ENCODE peak calls at places on chromosomes 11 and 22, in seven cellular contexts. T, I, A, H, J, P and X are unnamed samples.
A peak's percentile ranks its signal among the peaks of the same experiment; 100 is the strongest.

GRCh38 chr11:105399505-105399904 is 210.4 kb upstream of the GRIA4 start:
- DNase-seq in H (no peak), P (no peak), A (no peak), T (no peak), I (no peak), J (no peak), X (no peak)

GRCh38 chr22:25782831-25783230 is 40.8 kb downstream of the MYO18B start:
- DNase-seq in P (no peak), T (no peak), A (no peak), J (no peak), I (no peak), H (no peak), X (no peak)

GRCh38 chr11:83206771-83207413 is 13.4 kb downstream of the ANKRD42 start:
- DNase-seq in P (no peak), T (no peak), I (no peak), H (no peak), J (no peak), A (no peak), X (no peak)

GRCh38 chr11:12729941-12730340 is 55.7 kb downstream of the TEAD1 start:
- DNase-seq in J (no peak), P (no peak), A (no peak), I (no peak), H (no peak), T (no peak), X (no peak)

GRCh38 chr11:107018902-107019493 is 722 bp upstream of the GUCY1A2 start:
- DNase-seq in J (peak; percentile 77), P (peak; percentile 78), T (no peak), H (no peak), I (peak; percentile 70), A (peak; percentile 73), X (no peak)

GRCh38 chr11:57410287-57410686 is 16.6 kb downstream of the SLC43A3 start:
- DNase-seq in I (no peak), J (no peak), A (no peak), T (no peak), H (no peak), P (no peak), X (no peak)

GRCh38 chr11:125070699-125071254 is 7.7 kb downstream of the SLC37A2 start:
- DNase-seq in I (peak; percentile 32), A (peak; percentile 76), J (peak; percentile 51), P (peak; percentile 90), H (peak; percentile 39), T (no peak), X (no peak)

GRCh38 chr22:33476716-33477115 is 418.5 kb upstream of the SYN3 start:
- DNase-seq in A (no peak), I (no peak), P (no peak), T (no peak), J (peak; percentile 19), H (no peak), X (no peak)

GRCh38 chr11:134544095-134544815 is 132.2 kb upstream of the B3GAT1 start:
- DNase-seq in H (no peak), J (peak; percentile 11), A (peak; percentile 42), P (no peak), I (no peak), T (no peak), X (no peak)

GRCh38 chr11:86916330-86916729 is 38.9 kb downstream of the FZD4 start:
- DNase-seq in A (no peak), J (no peak), I (no peak), H (peak; percentile 10), T (no peak), P (no peak), X (no peak)

GRCh38 chr11:9214765-9215164 is 50.4 kb downstream of the DENND5A start:
- DNase-seq in P (no peak), A (no peak), T (no peak), H (peak; percentile 18), I (no peak), J (no peak), X (no peak)

GRCh38 chr22:43381693-43382092 is 30.1 kb upstream of the MPPED1 start:
- DNase-seq in H (no peak), J (no peak), I (no peak), A (no peak), P (no peak), T (no peak), X (no peak)

GRCh38 chr11:116281173-116282160 is 491.3 kb downstream of the BUD13 start:
- DNase-seq in J (no peak), H (no peak), A (no peak), P (no peak), T (no peak), I (no peak), X (no peak)

GRCh38 chr11:116874251-116874650 is 36.8 kb upstream of the APOA1 start:
- DNase-seq in P (no peak), A (no peak), I (peak; percentile 58), H (no peak), T (no peak), J (no peak), X (no peak)

GRCh38 chr11:4368286-4368685 is at the start of gene OR52B4:
- DNase-seq in J (no peak), H (no peak), T (no peak), P (no peak), A (no peak), I (no peak), X (no peak)

GRCh38 chr11:125073616-125074483 is 10.7 kb downstream of the SLC37A2 start:
- DNase-seq in T (no peak), I (no peak), P (peak; percentile 76), A (peak; percentile 34), J (no peak), H (no peak), X (no peak)

GRCh38 chr11:27354359-27354965 is 8.6 kb downstream of the CCDC34 start:
- DNase-seq in I (peak; percentile 47), P (no peak), T (no peak), H (no peak), J (no peak), A (no peak), X (no peak)

GRCh38 chr11:120909676-120910215 is 114.2 kb upstream of the TBCEL start:
- DNase-seq in H (no peak), T (no peak), J (no peak), I (no peak), A (no peak), P (no peak), X (no peak)

GRCh38 chr11:11171854-11172253 is 181.2 kb downstream of the CSNK2A3 start:
- DNase-seq in I (no peak), J (no peak), H (no peak), T (no peak), A (no peak), P (no peak), X (no peak)

GRCh38 chr22:43263645-43264514 is 76.9 kb upstream of the TTLL12 start:
- DNase-seq in T (no peak), P (peak; percentile 88), I (peak; percentile 37), H (peak; percentile 48), A (peak; percentile 61), J (peak; percentile 50), X (no peak)

GRCh38 chr22:29813563-29813962 is 24.5 kb downstream of the ASCC2 start:
- DNase-seq in I (no peak), T (no peak), A (no peak), P (no peak), H (peak; percentile 7), J (no peak), X (no peak)
- H3K4me1 ChIP-seq in I (peaks cover 8% of the 10 kb centered on the region), T (no peaks in the 10 kb centered on the region), A (no peaks in the 10 kb centered on the region), P (no peaks in the 10 kb centered on the region), H (no peaks in the 10 kb centered on the region), J (peaks cover 6% of the 10 kb centered on the region), X (peaks cover 17% of the 10 kb centered on the region)

GRCh38 chr11:46378296-46378695 is 3.2 kb upstream of the MDK start:
- DNase-seq in A (no peak), I (no peak), H (no peak), P (peak; percentile 73), T (no peak), J (no peak), X (no peak)
- H3K27ac ChIP-seq in A (no peak overlapping the region), I (no peak overlapping the region), H (no peak overlapping the region), P (no peak overlapping the region), T (no peak overlapping the region), J (no peak overlapping the region), X (peak overlapping the region; percentile 95)

DNA sequence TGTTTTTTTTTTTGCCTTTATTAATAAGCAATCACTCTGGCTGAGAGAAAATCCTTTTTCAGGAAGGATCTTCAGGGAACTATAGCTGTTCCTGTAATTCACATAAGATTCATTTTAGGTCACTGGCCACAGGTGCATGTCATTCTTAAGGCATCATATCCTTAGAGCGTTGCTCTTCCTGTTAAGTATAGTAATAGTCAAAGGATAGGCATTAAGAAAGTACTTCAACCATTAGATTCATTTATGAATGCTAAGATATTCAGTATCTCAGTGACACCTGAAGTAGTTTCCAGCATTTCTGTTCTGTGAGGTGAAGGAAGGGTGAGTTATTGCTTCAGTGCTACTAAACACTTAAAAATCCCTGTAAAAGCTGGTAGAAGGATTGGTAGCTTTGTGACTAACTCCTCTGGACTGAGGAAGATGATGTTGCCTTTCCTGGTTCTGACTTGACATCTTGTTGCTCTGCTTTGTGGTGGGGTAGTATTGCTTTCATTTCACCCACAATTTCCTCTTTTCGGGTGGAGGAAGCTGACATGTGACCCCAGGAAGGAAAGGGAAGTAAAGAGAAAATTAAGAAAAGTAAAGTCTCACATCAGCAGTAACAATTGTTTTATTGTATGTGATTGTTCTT is 34.7 kb downstream of the RNF169 start:
- DNase-seq in T (no peak), A (no peak), H (peak; percentile 8), J (no peak), P (no peak), I (no peak), X (no peak)
- H3K4me1 ChIP-seq in T (peaks cover 56% of the 10 kb centered on the region), A (no peaks in the 10 kb centered on the region), H (no peaks in the 10 kb centered on the region), J (peaks cover 4% of the 10 kb centered on the region), P (peaks cover 59% of the 10 kb centered on the region), I (peaks cover 8% of the 10 kb centered on the region), X (no peaks in the 10 kb centered on the region)

GRCh38 chr11:94504689-94505293 is 7.5 kb upstream of the C11orf97 start:
- DNase-seq in J (no peak), T (no peak), H (peak; percentile 51), A (no peak), P (no peak), I (no peak), X (no peak)

GRCh38 chr11:94507485-94507884 is 4.8 kb upstream of the C11orf97 start:
- DNase-seq in P (no peak), J (no peak), I (no peak), T (no peak), A (no peak), H (no peak), X (no peak)

GRCh38 chr11:94500181-94500580 is 6.4 kb downstream of the ANKRD49 start:
- DNase-seq in A (no peak), T (no peak), I (no peak), H (no peak), P (no peak), J (no peak), X (no peak)

GRCh38 chr11:94501522-94501921 is 7.7 kb downstream of the ANKRD49 start:
- DNase-seq in T (no peak), J (no peak), A (no peak), I (no peak), H (no peak), P (no peak), X (no peak)
- H3K27ac ChIP-seq in T (no peak overlapping the region), J (no peak overlapping the region), A (no peak overlapping the region), I (no peak overlapping the region), H (no peak overlapping the region), P (no peak overlapping the region), X (no peak overlapping the region)